ENCODE peak calls at places on chromosomes 4 and X, in eight cellular contexts. B is uterus, W is cardiac fibroblast, X is astrocyte of the cerebellum, C is A549, E is GM12878, D is lower leg skin, T is AG10803. F is an unnamed sample.

GRCh38 chrX:129980043-129980442 is 2.4 kb upstream of the BCORL1 start:
- DNase-seq in B (peak), W (no peak), X (no peak), C (no peak), E (no peak), D (peak), T (no peak), F (no peak)

GRCh38 chr4:39609454-39609911 is 29.2 kb downstream of the SMIM14 start:
- DNase-seq in B (no peak), W (no peak), X (no peak), C (no peak), E (peak), D (no peak), T (no peak), F (no peak)

GRCh38 chr4:153522800-153523089 is 56.6 kb downstream of the TMEM131L start:
- DNase-seq in B (no peak), W (no peak), X (no peak), C (no peak), E (peak), D (no peak), T (no peak), F (no peak)

GRCh38 chr4:123667496-123667895 is 270.9 kb downstream of the SPRY1 start:
- DNase-seq in B (no peak), W (peak), X (no peak), C (no peak), E (no peak), D (no peak), T (peak), F (peak)

GRCh38 chrX:68196939-68197791 is 236.1 kb downstream of the OPHN1 start:
- DNase-seq in B (peak), W (peak), X (peak), C (peak), E (no peak), D (no peak), T (peak), F (no peak)

GRCh38 chr4:173181769-173182374 is 13.3 kb downstream of the GALNT7 start:
- DNase-seq in B (no peak), W (peak), X (peak), C (no peak), E (no peak), D (no peak), T (peak), F (peak)

GRCh38 chr4:150387983-150388382 is 194.0 kb upstream of the MAB21L2 start:
- DNase-seq in B (no peak), W (no peak), X (no peak), C (no peak), E (no peak), D (no peak), T (no peak), F (no peak)

GRCh38 chr4:59200992-59201391 is 1999.1 kb upstream of the ADGRL3 start:
- DNase-seq in B (no peak), W (no peak), X (no peak), C (no peak), E (no peak), D (no peak), T (no peak), F (no peak)

GRCh38 chr4:98113005-98113404 is 30.3 kb downstream of the STPG2 start:
- DNase-seq in B (no peak), W (peak), X (peak), C (no peak), E (no peak), D (no peak), T (peak), F (no peak)

GRCh38 chrX:53223955-53224859 is 800 bp downstream of the KDM5C start:
- DNase-seq in B (peak), W (peak), X (peak), C (peak), E (no peak), D (peak), T (peak), F (no peak)

GRCh38 chrX:14927391-14927790 is 54.2 kb downstream of the MOSPD2 start:
- DNase-seq in B (no peak), W (no peak), X (peak), C (no peak), E (no peak), D (no peak), T (peak), F (no peak)

GRCh38 chr4:37389967-37390580 is 145.5 kb downstream of the NWD2 start:
- DNase-seq in B (no peak), W (peak), X (peak), C (peak), E (no peak), D (no peak), T (peak), F (no peak)

GRCh38 chr4:153364061-153364460 is 19.6 kb downstream of the MND1 start:
- DNase-seq in B (no peak), W (no peak), X (peak), C (no peak), E (no peak), D (no peak), T (peak), F (no peak)

GRCh38 chr4:6834867-6835266 is 52.3 kb downstream of the KIAA0232 start:
- DNase-seq in B (no peak), W (peak), X (no peak), C (no peak), E (no peak), D (no peak), T (peak), F (no peak)

GRCh38 chr4:77073981-77074865 is 1.6 kb downstream of the CCNI start:
- DNase-seq in B (no peak), W (peak), X (no peak), C (no peak), E (no peak), D (no peak), T (no peak), F (no peak)

GRCh38 chr4:48131736-48132135 is 2.3 kb downstream of the TXK start:
- DNase-seq in B (no peak), W (no peak), X (no peak), C (no peak), E (no peak), D (no peak), T (no peak), F (no peak)
- H3K4me3 ChIP-seq in B (no peak), W (no peak), X (no peak), C (no peak), E (no peak), D (no peak), T (no peak), F (no peak)

GRCh38 chr4:186021461-186022167 is 47.3 kb upstream of the TLR3 start:
- DNase-seq in B (peak), W (peak), X (peak), C (peak), E (no peak), D (no peak), T (peak), F (no peak)
- H3K4me3 ChIP-seq in B (peak), W (peak), X (no peak), C (no peak), E (no peak), D (no peak), T (no peak), F (no peak)

DNA sequence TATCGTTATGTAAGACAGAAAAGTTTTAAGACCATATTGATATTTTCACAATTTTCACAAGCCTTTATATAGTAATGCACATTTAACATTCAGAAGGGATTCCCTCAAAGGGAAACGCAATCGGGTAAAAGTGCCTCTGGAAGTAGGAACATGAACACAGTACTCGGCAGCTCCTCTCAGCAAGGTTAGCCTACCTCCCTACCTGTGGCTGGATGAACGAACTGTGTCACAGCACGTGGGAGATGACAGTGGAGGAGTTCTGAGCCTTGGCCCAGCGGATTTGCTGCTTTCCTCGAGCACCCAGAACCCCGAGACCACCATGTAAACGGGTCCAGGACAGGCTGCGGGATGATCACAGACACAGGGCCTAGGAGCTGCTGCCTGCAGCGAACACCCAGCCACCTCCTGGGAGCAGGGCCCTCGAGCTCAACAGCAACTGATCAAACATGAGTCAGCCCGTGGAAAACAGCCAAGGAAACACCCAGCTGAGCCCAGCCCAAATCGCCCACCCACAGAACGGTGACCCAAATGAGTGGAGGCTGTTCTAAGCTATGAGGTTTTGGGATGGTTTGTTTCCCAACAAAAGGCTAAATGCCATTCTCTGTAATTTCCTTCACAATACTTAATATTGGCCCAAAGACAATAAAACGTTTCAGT is 30.4 kb downstream of the FAT1 start:
- DNase-seq in B (peak), W (no peak), X (peak), C (peak), E (no peak), D (peak), T (peak), F (peak)
- H3K4me3 ChIP-seq in B (no peak), W (no peak), X (no peak), C (peak), E (no peak), D (no peak), T (no peak), F (no peak)

GRCh38 chrX:64394874-64395567 is at the start of gene MTMR8:
- DNase-seq in B (peak), W (no peak), X (peak), C (peak), E (peak), D (peak), T (no peak), F (no peak)
- H3K4me3 ChIP-seq in B (peak), W (peak), X (peak), C (peak), E (peak), D (peak), T (no peak), F (no peak)

F was measured in AG04449.